ENCODE peak calls at places on chromosomes 4 and X, in six cellular contexts. R is GM12878, M is A549, H is endothelial cell of umbilical vein, O is HepG2, V is K562. J is an unnamed sample.
A peak's percentile ranks its signal among the peaks of the same experiment; 100 is the strongest.

GRCh38 chrX:153411255-153411987 is at the start of gene ZFP92:
- DNase-seq in M (no peak), O (no peak), H (peak; percentile 1), R (no peak), V (peak; percentile 93), J (peak; percentile 58)

GRCh38 chr4:69066945-69067344 is 29.3 kb upstream of the UGT2B7 start:
- DNase-seq in M (no peak), O (no peak), V (no peak), H (peak; percentile 17), R (no peak), J (no peak)

GRCh38 chrX:136259543-136259942 is 8.3 kb upstream of the MAP7D3 start:
- DNase-seq in R (no peak), M (no peak), O (no peak), V (no peak), H (peak; percentile 80), J (peak; percentile 53)

GRCh38 chrX:15854080-15854655 is 445 bp downstream of the AP1S2 start:
- DNase-seq in R (no peak), H (no peak), M (peak; percentile 22), O (peak; percentile 24), V (peak; percentile 60), J (peak; percentile 49)

GRCh38 chrX:70219938-70220764 is 14.3 kb upstream of the AWAT1 start:
- DNase-seq in O (peak; percentile 80), H (peak; percentile 47), V (peak; percentile 32), M (peak; percentile 64), R (no peak), J (no peak)

GRCh38 chrX:50813843-50814661 is at the start of gene SHROOM4:
- DNase-seq in V (no peak), H (peak; percentile 90), R (no peak), O (peak; percentile 13), M (no peak), J (no peak)

GRCh38 chr4:156778093-156778492 is 193.5 kb downstream of the PDGFC start:
- DNase-seq in V (no peak), M (no peak), R (no peak), H (no peak), O (no peak), J (no peak)

GRCh38 chr4:75723117-75723801 is 1.1 kb upstream of the USO1 start:
- DNase-seq in O (peak; percentile 53), M (no peak), V (no peak), R (no peak), H (peak; percentile 21), J (peak; percentile 19)

GRCh38 chrX:31483336-31483735 is 411.5 kb upstream of the FTHL17 start:
- DNase-seq in H (peak; percentile 77), M (no peak), R (no peak), V (no peak), O (no peak), J (no peak)

GRCh38 chr4:188620608-188621007 is 481.4 kb downstream of the TRIML1 start:
- DNase-seq in V (no peak), R (no peak), O (no peak), H (no peak), M (no peak), J (no peak)

GRCh38 chr4:52157641-52158316 is 106.7 kb downstream of the SPATA18 start:
- DNase-seq in H (no peak), M (no peak), O (no peak), V (no peak), R (no peak), J (no peak)

GRCh38 chr4:72442715-72443114 is 126.3 kb downstream of the ADAMTS3 start:
- DNase-seq in H (no peak), M (no peak), O (no peak), R (no peak), V (no peak), J (no peak)

GRCh38 chrX:78092296-78092695 is 11.8 kb upstream of the PGK1 start:
- DNase-seq in R (peak; percentile 37), H (peak; percentile 45), V (no peak), M (no peak), O (peak; percentile 12), J (no peak)

GRCh38 chr4:144411119-144411518 is 234.8 kb upstream of the HHIP start:
- DNase-seq in V (no peak), O (no peak), R (no peak), H (no peak), M (no peak), J (no peak)

GRCh38 chr4:100966846-100967245 is 380.5 kb downstream of the PPP3CA start:
- DNase-seq in H (no peak), O (no peak), V (no peak), R (no peak), M (no peak), J (no peak)

GRCh38 chr4:157121396-157121795 is 45.4 kb downstream of the GLRB start:
- DNase-seq in O (no peak), M (no peak), R (no peak), V (no peak), H (no peak), J (no peak)

GRCh38 chrX:10109695-10110094 is 47.1 kb upstream of the CLCN4 start:
- DNase-seq in V (no peak), R (no peak), M (no peak), H (no peak), O (no peak), J (no peak)

GRCh38 chrX:10110316-10110932 is 46.4 kb upstream of the CLCN4 start:
- DNase-seq in H (no peak), V (no peak), O (no peak), R (no peak), M (no peak), J (no peak)

GRCh38 chrX:10111364-10112148 is 45.2 kb upstream of the CLCN4 start:
- DNase-seq in H (peak; percentile 17), R (peak; percentile 59), V (no peak), O (peak; percentile 32), M (no peak), J (no peak)

GRCh38 chrX:10112510-10112909 is 44.3 kb upstream of the CLCN4 start:
- DNase-seq in O (no peak), V (no peak), R (peak; percentile 55), M (no peak), H (no peak), J (no peak)

GRCh38 chrX:10110984-10111363 is 45.8 kb upstream of the CLCN4 start:
- DNase-seq in R (peak; percentile 59), V (no peak), H (peak; percentile 1), O (no peak), M (no peak), J (peak; percentile 28)
- TF ChIP-seq MYC in R (no peak), V (no peak), H (no peak), O (no peak), M (no peak), J (no peak)

GRCh38 chr4:139232751-139233150 is 47.3 kb downstream of the MGARP start:
- DNase-seq in H (no peak), O (no peak), M (no peak), R (no peak), V (no peak), J (no peak)

GRCh38 chr4:139229534-139230039 is 50.4 kb downstream of the MGARP start:
- DNase-seq in O (peak; percentile 50), R (no peak), H (peak; percentile 64), V (peak; percentile 40), M (peak; percentile 29), J (peak; percentile 57)

GRCh38 chr4:139223682-139224317 is 46.8 kb upstream of the ELF2 start:
- DNase-seq in M (no peak), H (peak; percentile 33), R (no peak), V (no peak), O (no peak), J (peak; percentile 25)

GRCh38 chr4:139222215-139222614 is 45.2 kb upstream of the ELF2 start:
- DNase-seq in O (no peak), V (no peak), H (no peak), M (no peak), R (no peak), J (no peak)

GRCh38 chr4:139227729-139228404 is 50.8 kb upstream of the ELF2 start:
- DNase-seq in H (no peak), R (no peak), M (no peak), V (peak; percentile 58), O (peak; percentile 38), J (peak; percentile 34)
- TF ChIP-seq MYC in H (no peak), R (no peak), M (no peak), V (no peak), O (no peak), J (no peak)

GRCh38 chr4:64479338-64479737 is 70.1 kb upstream of the TECRL start:
- DNase-seq in M (no peak), H (no peak), R (no peak), V (no peak), O (no peak), J (no peak)

GRCh38 chr4:64477127-64477526 is 67.9 kb upstream of the TECRL start:
- DNase-seq in O (no peak), R (no peak), V (no peak), M (no peak), H (no peak), J (no peak)
- TF ChIP-seq MYC in O (no peak), R (no peak), V (no peak), M (no peak), H (no peak), J (no peak)

GRCh38 chr4:61246003-61246402 is 45.9 kb downstream of the ADGRL3 start:
- DNase-seq in M (no peak), O (no peak), R (no peak), H (no peak), V (no peak), J (no peak)
- TF ChIP-seq MYC in M (no peak), O (no peak), R (no peak), H (no peak), V (no peak), J (no peak)

DNA sequence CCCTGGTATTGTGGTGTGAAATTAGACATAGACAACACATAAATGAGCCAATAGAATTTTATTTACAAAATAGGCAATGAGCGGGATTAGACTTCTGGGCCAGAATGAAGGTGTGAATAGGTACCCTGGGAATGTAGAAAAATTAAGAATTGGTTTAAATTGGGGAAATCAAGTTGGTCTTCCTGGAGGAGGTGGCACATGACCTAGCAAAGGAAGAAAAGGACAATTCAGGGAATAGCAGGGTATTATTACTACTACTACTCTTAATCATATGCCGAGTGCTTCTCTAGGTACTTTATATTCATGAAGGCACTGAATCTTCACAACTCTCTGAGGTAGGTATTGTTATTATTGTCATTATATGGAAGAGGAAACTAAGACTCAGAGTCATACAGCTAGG is 202.1 kb downstream of the LHFPL1 start:
- DNase-seq in O (no peak), M (no peak), H (no peak), V (no peak), R (no peak), J (no peak)
- TF ChIP-seq MYC in O (no peak), M (no peak), H (no peak), V (no peak), R (no peak), J (no peak)

GRCh38 chr4:6943012-6943869 is 33.6 kb downstream of the TBC1D14 start:
- DNase-seq in V (no peak), H (no peak), O (no peak), M (no peak), R (no peak), J (no peak)
- TF ChIP-seq MYC in V (no peak), H (no peak), O (no peak), M (no peak), R (no peak), J (no peak)